ENCODE peak calls at places on chromosomes 5 and 9, in four cellular contexts. E is GM23248, W is SK-N-SH, B is PC-3. H is an unnamed sample.

GRCh38 chr5:146043722-146044121 is 61.7 kb downstream of the PLAC8L1 start:
- DNase-seq in E (no peak), W (no peak), B (no peak), H (no peak)

GRCh38 chr5:73376618-73377170 is 71.9 kb downstream of the FOXD1 start:
- DNase-seq in E (peak), W (no peak), B (peak), H (no peak)

GRCh38 chr5:172632346-172633092 is 8.5 kb upstream of the NEURL1B start:
- DNase-seq in E (no peak), W (no peak), B (no peak), H (no peak)

GRCh38 chr9:125700791-125701190 is 6.2 kb downstream of the MAPKAP1 start:
- DNase-seq in E (peak), W (no peak), B (no peak), H (no peak)

GRCh38 chr5:55429707-55430253 is 105.0 kb downstream of the PLPP1 start:
- DNase-seq in E (no peak), W (peak), B (no peak), H (no peak)

GRCh38 chr9:89882876-89883275 is 278.1 kb downstream of the GADD45G start:
- DNase-seq in E (no peak), W (no peak), B (no peak), H (no peak)

GRCh38 chr5:1643651-1644392 is 120.1 kb upstream of the LPCAT1 start:
- DNase-seq in E (peak), W (peak), B (peak), H (no peak)

GRCh38 chr5:148873120-148873519 is 46.7 kb downstream of the ADRB2 start:
- DNase-seq in E (no peak), W (no peak), B (no peak), H (no peak)

GRCh38 chr9:129682381-129682780 is 16.9 kb downstream of the PRRX2 start:
- DNase-seq in E (no peak), W (no peak), B (no peak), H (no peak)

GRCh38 chr5:151872701-151873100 is 52.0 kb downstream of the GLRA1 start:
- DNase-seq in E (no peak), W (no peak), B (no peak), H (no peak)

GRCh38 chr5:74325866-74326265 is 314.7 kb downstream of the ENC1 start:
- DNase-seq in E (peak), W (no peak), B (no peak), H (no peak)

DNA sequence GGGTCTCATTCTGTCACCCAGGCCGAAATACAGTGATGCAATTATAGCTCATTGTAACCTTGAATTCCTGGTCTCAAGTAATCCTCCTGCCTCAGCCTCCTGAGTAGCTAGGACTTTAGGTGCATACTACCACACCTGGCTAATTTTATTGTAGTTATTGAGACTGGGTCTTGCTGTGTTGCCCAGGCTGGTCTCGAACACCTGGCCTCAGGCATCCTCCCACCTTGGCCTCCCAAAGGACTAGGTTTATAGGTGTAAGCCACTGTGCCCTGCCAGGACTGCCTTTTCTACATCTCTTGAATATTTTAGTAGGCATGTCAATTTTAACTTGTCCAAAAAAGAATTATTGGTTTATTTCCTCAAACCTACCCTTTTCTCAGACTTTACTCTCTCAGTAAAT is 16.9 kb downstream of the DENND4C start:
- DNase-seq in E (no peak), W (no peak), B (no peak), H (no peak)
- TF ChIP-seq EZH2phosphoT487 in E (no peak), W (no peak), B (no peak), H (no peak)

GRCh38 chr5:154806176-154806575 is 44.2 kb downstream of the FAXDC2 start:
- DNase-seq in E (no peak), W (no peak), B (no peak), H (no peak)
- TF ChIP-seq EZH2phosphoT487 in E (no peak), W (no peak), B (no peak), H (no peak)

GRCh38 chr5:111367081-111367480 is 142.9 kb downstream of the CAMK4 start:
- DNase-seq in E (no peak), W (no peak), B (peak), H (peak)
- TF ChIP-seq EZH2phosphoT487 in E (no peak), W (no peak), B (no peak), H (no peak)

GRCh38 chr9:135152608-135153337 is 65.3 kb downstream of the OLFM1 start:
- DNase-seq in E (no peak), W (peak), B (no peak), H (peak)
- TF ChIP-seq EZH2phosphoT487 in E (no peak), W (no peak), B (no peak), H (no peak)

DNA sequence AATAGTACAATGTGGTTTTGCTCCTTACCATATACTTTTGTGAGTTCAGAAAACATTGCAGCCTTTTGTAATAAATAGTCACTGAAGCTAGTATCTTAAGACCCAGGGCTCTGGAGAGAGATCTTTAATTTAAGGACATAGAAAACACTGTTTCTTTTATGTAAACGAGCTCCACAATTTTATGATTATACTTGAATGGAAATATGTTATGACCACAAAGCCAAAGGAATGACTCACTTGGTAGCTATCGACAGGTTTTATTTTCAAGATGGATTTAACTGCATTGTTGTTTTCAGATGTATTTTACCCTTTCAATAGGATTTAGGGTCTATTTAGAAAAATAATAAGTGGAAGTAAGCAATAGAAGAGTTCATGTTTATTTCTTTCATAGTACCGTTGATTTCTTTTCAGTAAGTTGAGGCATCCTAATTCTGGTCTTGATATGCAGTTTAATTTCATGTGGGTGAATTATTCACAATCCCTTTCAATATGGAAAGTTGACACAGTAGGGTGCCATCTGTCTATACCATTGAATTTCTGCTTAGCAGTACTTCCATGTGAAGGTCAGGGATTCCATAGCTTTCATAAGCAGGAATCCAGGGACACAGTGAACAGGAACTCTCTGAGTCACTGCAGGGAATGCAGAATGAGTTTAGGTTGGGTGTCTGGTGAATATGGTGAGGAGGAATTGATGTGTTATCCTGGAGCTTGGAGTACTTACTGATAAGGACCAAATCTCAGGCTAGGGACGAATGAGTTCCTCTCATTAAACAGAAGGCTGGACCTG is 157.6 kb downstream of the CD180 start:
- DNase-seq in E (peak), W (no peak), B (peak), H (no peak)
- TF ChIP-seq EZH2phosphoT487 in E (no peak), W (no peak), B (no peak), H (no peak)

GRCh38 chr9:69180670-69181069 is 6.6 kb downstream of the TJP2 start:
- DNase-seq in E (peak), W (peak), B (peak), H (peak)
- TF ChIP-seq EZH2phosphoT487 in E (no peak), W (no peak), B (no peak), H (no peak)

GRCh38 chr9:8451146-8451545 is 651.6 kb upstream of the DMAC1 start:
- DNase-seq in E (no peak), W (no peak), B (no peak), H (no peak)

GRCh38 chr9:8448226-8448625 is 648.6 kb upstream of the DMAC1 start:
- DNase-seq in E (no peak), W (no peak), B (no peak), H (no peak)

GRCh38 chr9:8447618-8448017 is 648.0 kb upstream of the DMAC1 start:
- DNase-seq in E (no peak), W (no peak), B (no peak), H (no peak)
- TF ChIP-seq EZH2phosphoT487 in E (no peak), W (no peak), B (no peak), H (no peak)

GRCh38 chr9:34985311-34985899 is 4.1 kb upstream of the DNAJB5 start:
- DNase-seq in E (peak), W (peak), B (peak), H (peak)

GRCh38 chr9:34984049-34984448 is 5.5 kb upstream of the DNAJB5 start:
- DNase-seq in E (peak), W (no peak), B (peak), H (no peak)

GRCh38 chr9:34987160-34988040 is 2.1 kb upstream of the DNAJB5 start:
- DNase-seq in E (peak), W (no peak), B (no peak), H (no peak)

GRCh38 chr9:34988218-34989055 is 1.1 kb upstream of the DNAJB5 start:
- DNase-seq in E (peak), W (peak), B (no peak), H (no peak)

GRCh38 chr9:34986541-34987047 is 3.0 kb upstream of the DNAJB5 start:
- DNase-seq in E (peak), W (peak), B (no peak), H (no peak)
- TF ChIP-seq EZH2phosphoT487 in E (no peak), W (no peak), B (no peak), H (no peak)

GRCh38 chr5:82106806-82107205 is 135.0 kb downstream of the ATG10 start:
- DNase-seq in E (no peak), W (no peak), B (no peak), H (no peak)

GRCh38 chr5:82109013-82109412 is 137.2 kb downstream of the ATG10 start:
- DNase-seq in E (no peak), W (no peak), B (no peak), H (no peak)

GRCh38 chr5:82105457-82105856 is 133.6 kb downstream of the ATG10 start:
- DNase-seq in E (peak), W (no peak), B (peak), H (no peak)

GRCh38 chr5:82106207-82106606 is 134.4 kb downstream of the ATG10 start:
- DNase-seq in E (peak), W (no peak), B (no peak), H (no peak)

GRCh38 chr5:82107277-82107676 is 135.5 kb downstream of the ATG10 start:
- DNase-seq in E (peak), W (no peak), B (peak), H (no peak)
- TF ChIP-seq EZH2phosphoT487 in E (no peak), W (no peak), B (no peak), H (no peak)

DNA sequence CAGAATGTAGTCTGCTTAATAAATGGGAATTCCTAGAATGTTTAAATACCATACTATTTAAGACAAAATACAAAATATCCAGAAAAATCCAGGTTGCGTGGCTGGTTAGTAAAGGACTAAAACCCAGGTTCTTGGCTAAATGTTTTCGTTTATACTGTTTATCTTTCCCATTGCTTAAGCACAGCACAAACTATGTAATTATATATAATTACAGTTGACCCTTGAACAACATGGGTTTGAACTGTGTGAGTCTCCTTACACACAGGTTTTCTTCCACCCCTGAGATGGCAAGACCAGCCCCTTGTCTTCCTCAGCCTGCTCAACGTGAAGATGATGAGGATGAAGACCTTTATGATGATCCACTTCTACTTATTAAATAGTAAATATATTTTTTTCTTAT is 24.7 kb downstream of the XPA start:
- DNase-seq in E (no peak), W (no peak), B (no peak), H (no peak)
- TF ChIP-seq EZH2phosphoT487 in E (no peak), W (no peak), B (no peak), H (no peak)